ENCODE peak calls at places on chromosomes 7 and 10, in four cellular contexts. K is HCT116, R is ovary, P is A549. I is an unnamed sample.

GRCh38 chr10:3067045-3067858 is at the start of gene PFKP:
- DNase-seq in K (no peak), R (peak), P (peak), I (no peak)

GRCh38 chr10:44888861-44889260 is 22.3 kb upstream of the TMEM72 start:
- DNase-seq in K (no peak), R (no peak), P (no peak), I (no peak)

GRCh38 chr10:93753621-93754250 is 4.0 kb upstream of the LGI1 start:
- DNase-seq in K (no peak), R (no peak), P (no peak), I (no peak)

GRCh38 chr10:131947631-131948347 is 33.9 kb downstream of the BNIP3 start:
- DNase-seq in K (no peak), R (no peak), P (no peak), I (no peak)

GRCh38 chr7:157851501-157852067 is 514.8 kb downstream of the DNAJB6 start:
- DNase-seq in K (peak), R (no peak), P (no peak), I (no peak)

GRCh38 chr10:35822316-35822715 is 180.2 kb upstream of the FZD8 start:
- DNase-seq in K (no peak), R (peak), P (peak), I (peak)

GRCh38 chr7:85025312-85025756 is 161.5 kb downstream of the SEMA3D start:
- DNase-seq in K (no peak), R (no peak), P (no peak), I (no peak)

GRCh38 chr10:97196213-97197029 is 10.7 kb upstream of the SLIT1 start:
- DNase-seq in K (peak), R (peak), P (peak), I (no peak)

GRCh38 chr7:156780724-156781455 is 112.1 kb downstream of the LMBR1 start:
- DNase-seq in K (no peak), R (no peak), P (no peak), I (no peak)

GRCh38 chr10:113273877-113274829 is 278.7 kb upstream of the HABP2 start:
- DNase-seq in K (no peak), R (no peak), P (no peak), I (no peak)

GRCh38 chr10:128277267-128277666 is 151.0 kb upstream of the MKI67 start:
- DNase-seq in K (no peak), R (no peak), P (no peak), I (no peak)

GRCh38 chr10:20970044-20970443 is 72.9 kb upstream of the NEBL start:
- DNase-seq in K (no peak), R (no peak), P (no peak), I (no peak)

GRCh38 chr7:114988755-114989154 is 66.9 kb downstream of the MDFIC start:
- DNase-seq in K (no peak), R (peak), P (peak), I (no peak)

GRCh38 chr10:94315975-94316464 is 46.7 kb downstream of the NOC3L start:
- DNase-seq in K (no peak), R (no peak), P (no peak), I (no peak)

GRCh38 chr7:73613954-73614735 is 10.2 kb downstream of the MLXIPL start:
- DNase-seq in K (no peak), R (no peak), P (peak), I (no peak)

GRCh38 chr10:133336131-133337078 is at the start of gene CALY:
- DNase-seq in K (no peak), R (peak), P (peak), I (peak)

GRCh38 chr10:112701528-112702295 is 248.3 kb upstream of the TCF7L2 start:
- DNase-seq in K (no peak), R (no peak), P (no peak), I (no peak)

GRCh38 chr10:89867964-89868363 is 166.6 kb downstream of the KIF20B start:
- DNase-seq in K (peak), R (no peak), P (no peak), I (no peak)

GRCh38 chr10:94232711-94233383 is 129.9 kb downstream of the NOC3L start:
- DNase-seq in K (no peak), R (no peak), P (no peak), I (no peak)

GRCh38 chr10:122475130-122475529 is 13.8 kb downstream of the HTRA1 start:
- DNase-seq in K (no peak), R (peak), P (no peak), I (no peak)

GRCh38 chr10:116670706-116671105 is 50.0 kb downstream of the PNLIPRP2 start:
- DNase-seq in K (no peak), R (no peak), P (no peak), I (no peak)

GRCh38 chr7:151013728-151014497 is 10.4 kb downstream of the ATG9B start:
- DNase-seq in K (no peak), R (no peak), P (no peak), I (peak)

GRCh38 chr7:2483495-2483894 is 7.3 kb upstream of the GRIFIN start:
- DNase-seq in K (no peak), R (no peak), P (no peak), I (no peak)

GRCh38 chr10:116849271-116850057 is at the start of gene ENO4:
- DNase-seq in K (peak), R (peak), P (peak), I (peak)

GRCh38 chr7:158446281-158446680 is 141.3 kb downstream of the PTPRN2 start:
- DNase-seq in K (no peak), R (no peak), P (no peak), I (no peak)

GRCh38 chr10:120508393-120508792 is 51.4 kb downstream of the PLPP4 start:
- DNase-seq in K (peak), R (no peak), P (peak), I (no peak)

GRCh38 chr7:157544980-157545680 is 208.3 kb downstream of the DNAJB6 start:
- DNase-seq in K (no peak), R (no peak), P (no peak), I (peak)

GRCh38 chr10:42691361-42692120 is 53.2 kb upstream of the ZNF33B start:
- DNase-seq in K (no peak), R (no peak), P (no peak), I (no peak)

GRCh38 chr10:12430406-12430982 is 81.1 kb downstream of the CAMK1D start:
- DNase-seq in K (no peak), R (no peak), P (no peak), I (no peak)

GRCh38 chr10:13776861-13777301 is 190.1 kb downstream of the PRPF18 start:
- DNase-seq in K (no peak), R (no peak), P (no peak), I (no peak)

GRCh38 chr10:86347856-86348255 is 18.7 kb downstream of the GRID1 start:
- DNase-seq in K (no peak), R (no peak), P (no peak), I (no peak)

GRCh38 chr10:30422981-30423654 is 10.9 kb upstream of the MAP3K8 start:
- DNase-seq in K (no peak), R (peak), P (peak), I (no peak)

GRCh38 chr10:50361946-50362345 is 110.6 kb upstream of the ASAH2 start:
- DNase-seq in K (no peak), R (no peak), P (no peak), I (no peak)

GRCh38 chr7:36185092-36185491 is 32.0 kb downstream of the EEPD1 start:
- DNase-seq in K (no peak), R (no peak), P (no peak), I (no peak)

GRCh38 chr7:37920619-37921339 is at the start of gene EPDR1:
- DNase-seq in K (peak), R (peak), P (peak), I (peak)

GRCh38 chr10:94066411-94066810 is 72.7 kb downstream of the PLCE1 start:
- DNase-seq in K (no peak), R (no peak), P (peak), I (no peak)

GRCh38 chr7:30974605-30975256 is 11.0 kb downstream of the GHRHR start:
- DNase-seq in K (peak), R (peak), P (peak), I (no peak)

GRCh38 chr7:84187813-84188212 is 6.8 kb downstream of the SEMA3A start:
- DNase-seq in K (no peak), R (no peak), P (no peak), I (no peak)

GRCh38 chr10:77925410-77925794 is 1.2 kb downstream of the DLG5 start:
- DNase-seq in K (no peak), R (peak), P (peak), I (no peak)

GRCh38 chr7:67786021-67786420 is 789.4 kb downstream of the TYW1 start:
- DNase-seq in K (no peak), R (no peak), P (no peak), I (no peak)

GRCh38 chr7:67794544-67794943 is 797.9 kb downstream of the TYW1 start:
- DNase-seq in K (no peak), R (no peak), P (no peak), I (no peak)

GRCh38 chr7:67791918-67792317 is 795.3 kb downstream of the TYW1 start:
- DNase-seq in K (no peak), R (no peak), P (no peak), I (no peak)

GRCh38 chr7:67788689-67789088 is 792.1 kb downstream of the TYW1 start:
- DNase-seq in K (no peak), R (no peak), P (peak), I (peak)
- TF ChIP-seq CTCF in K (no peak), R (no peak), P (peak), I (peak)

DNA sequence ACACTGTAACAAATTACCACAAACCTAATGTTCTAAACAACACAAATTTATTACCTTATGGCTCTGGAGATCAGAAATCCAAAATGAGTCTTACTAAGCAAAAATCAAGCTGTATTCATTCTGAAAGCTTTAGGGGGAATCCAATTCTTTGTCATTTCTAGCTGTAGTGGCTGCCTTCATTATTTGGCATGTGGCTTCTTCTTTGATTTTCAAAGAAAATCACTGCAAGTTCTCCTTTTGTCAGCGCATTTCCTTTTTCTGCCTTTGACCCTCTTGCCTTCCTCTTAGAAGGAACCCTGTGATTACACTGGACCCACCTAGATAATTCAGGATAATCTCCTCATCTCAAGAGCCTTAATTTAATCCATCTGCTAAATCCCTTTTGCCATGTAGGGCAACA is 36.9 kb downstream of the ZPBP start:
- DNase-seq in K (no peak), R (no peak), P (no peak), I (no peak)
- H3K27ac ChIP-seq in K (no peak), R (no peak), P (no peak), I (no peak)

GRCh38 chr7:49001610-49002033 is 77.3 kb downstream of the CDC14C start:
- DNase-seq in K (no peak), R (peak), P (peak), I (no peak)
- TF ChIP-seq CTCF in K (peak), R (no peak), P (peak), I (peak)

GRCh38 chr10:24242562-24242961 is 33.6 kb downstream of the KIAA1217 start:
- DNase-seq in K (no peak), R (no peak), P (no peak), I (no peak)
- H3K27ac ChIP-seq in K (no peak), R (no peak), P (no peak), I (no peak)

I was measured in dorsolateral prefrontal cortex.